ENCODE peak calls at places on chromosomes 5 and 9, in eight cellular contexts. N is sigmoid colon, G is stomach, L is A549, T is transverse colon, A is upper lobe of left lung, X is HepG2, D is suprapubic skin. J is an unnamed sample.

GRCh38 chr5:69444127-69444754 is 29.3 kb downstream of the MARVELD2 start:
- DNase-seq in N (no peak), G (peak), L (no peak), T (no peak), A (no peak), X (peak), D (no peak), J (no peak)

GRCh38 chr5:54302267-54302687 is 8.1 kb downstream of the ARL15 start:
- DNase-seq in N (no peak), G (no peak), L (no peak), T (no peak), A (no peak), X (no peak), D (no peak), J (no peak)

GRCh38 chr5:112917453-112918005 is 4.5 kb downstream of the REEP5 start:
- DNase-seq in N (no peak), G (no peak), L (peak), T (no peak), A (no peak), X (peak), D (no peak), J (no peak)

GRCh38 chr5:132557425-132557805 is 638 bp downstream of the RAD50 start:
- DNase-seq in N (peak), G (peak), L (peak), T (peak), A (no peak), X (peak), D (no peak), J (peak)

GRCh38 chr5:39022151-39022550 is 52.0 kb downstream of the RICTOR start:
- DNase-seq in N (no peak), G (no peak), L (no peak), T (no peak), A (no peak), X (no peak), D (no peak), J (no peak)

GRCh38 chr5:95960802-95961616 is 642 bp downstream of the ELL2 start:
- DNase-seq in N (peak), G (peak), L (peak), T (peak), A (peak), X (peak), D (peak), J (peak)

GRCh38 chr5:173890195-173890951 is 2.2 kb downstream of the CPEB4 start:
- DNase-seq in N (peak), G (no peak), L (peak), T (no peak), A (no peak), X (no peak), D (no peak), J (peak)

GRCh38 chr5:72556351-72557146 is 49.3 kb upstream of the ZNF366 start:
- DNase-seq in N (peak), G (peak), L (peak), T (peak), A (peak), X (peak), D (peak), J (peak)

GRCh38 chr5:42555797-42556196 is 132.6 kb downstream of the GHR start:
- DNase-seq in N (no peak), G (no peak), L (no peak), T (no peak), A (no peak), X (peak), D (no peak), J (no peak)

GRCh38 chr5:141560141-141560540 is 58.7 kb downstream of the DIAPH1 start:
- DNase-seq in N (no peak), G (no peak), L (no peak), T (no peak), A (no peak), X (no peak), D (no peak), J (no peak)

GRCh38 chr5:170913573-170913972 is 51.8 kb downstream of the RANBP17 start:
- DNase-seq in N (no peak), G (no peak), L (no peak), T (no peak), A (no peak), X (no peak), D (no peak), J (no peak)

GRCh38 chr9:101307524-101308213 is 77.1 kb downstream of the BAAT start:
- DNase-seq in N (no peak), G (no peak), L (no peak), T (no peak), A (no peak), X (no peak), D (no peak), J (no peak)

GRCh38 chr9:93875330-93875729 is 79.8 kb downstream of the BARX1 start:
- DNase-seq in N (no peak), G (no peak), L (no peak), T (no peak), A (no peak), X (no peak), D (no peak), J (no peak)

GRCh38 chr9:101737705-101738565 is 512 bp downstream of the GRIN3A start:
- DNase-seq in N (no peak), G (no peak), L (peak), T (no peak), A (peak), X (no peak), D (no peak), J (no peak)

GRCh38 chr5:141805874-141806273 is 72.3 kb downstream of the PCDH1 start:
- DNase-seq in N (peak), G (no peak), L (no peak), T (no peak), A (no peak), X (no peak), D (no peak), J (no peak)

GRCh38 chr9:38316166-38316765 is 76.2 kb upstream of the ALDH1B1 start:
- DNase-seq in N (no peak), G (no peak), L (no peak), T (no peak), A (no peak), X (no peak), D (no peak), J (no peak)

GRCh38 chr5:42057254-42057690 is 132.2 kb downstream of the FBXO4 start:
- DNase-seq in N (no peak), G (peak), L (peak), T (peak), A (no peak), X (peak), D (no peak), J (no peak)

GRCh38 chr9:110255417-110256141 is 728 bp downstream of the TXN start:
- DNase-seq in N (peak), G (peak), L (peak), T (peak), A (peak), X (peak), D (peak), J (peak)

GRCh38 chr5:132009706-132010405 is 1.6 kb downstream of the ACSL6 start:
- DNase-seq in N (peak), G (no peak), L (no peak), T (no peak), A (no peak), X (no peak), D (peak), J (no peak)

GRCh38 chr5:141369994-141370848 is at the start of gene PCDHGB3:
- DNase-seq in N (no peak), G (no peak), L (peak), T (peak), A (peak), X (no peak), D (no peak), J (no peak)

GRCh38 chr5:10167806-10168205 is 81.9 kb downstream of the ATPSCKMT start:
- DNase-seq in N (no peak), G (no peak), L (no peak), T (no peak), A (no peak), X (no peak), D (no peak), J (no peak)

GRCh38 chr5:123755587-123756324 is 243.8 kb downstream of the CSNK1G3 start:
- DNase-seq in N (no peak), G (no peak), L (peak), T (no peak), A (no peak), X (no peak), D (no peak), J (no peak)

GRCh38 chr5:123790226-123790625 is 278.2 kb downstream of the CSNK1G3 start:
- DNase-seq in N (no peak), G (no peak), L (no peak), T (no peak), A (no peak), X (no peak), D (no peak), J (no peak)

GRCh38 chr9:4225291-4226119 is 74.4 kb downstream of the GLIS3 start:
- DNase-seq in N (no peak), G (no peak), L (peak), T (no peak), A (no peak), X (no peak), D (no peak), J (no peak)

GRCh38 chr9:107711528-107711927 is 222.0 kb upstream of the KLF4 start:
- DNase-seq in N (no peak), G (no peak), L (peak), T (peak), A (no peak), X (no peak), D (peak), J (peak)

GRCh38 chr5:80798633-80799032 is 143.8 kb upstream of the DHFR start:
- DNase-seq in N (no peak), G (no peak), L (no peak), T (no peak), A (no peak), X (no peak), D (no peak), J (no peak)

GRCh38 chr5:143683459-143683858 is 128.5 kb upstream of the HMHB1 start:
- DNase-seq in N (no peak), G (no peak), L (peak), T (no peak), A (no peak), X (peak), D (no peak), J (no peak)

GRCh38 chr5:177124486-177124991 is 9.0 kb upstream of the NSD1 start:
- DNase-seq in N (no peak), G (no peak), L (no peak), T (no peak), A (no peak), X (no peak), D (no peak), J (no peak)
- TF ChIP-seq EP300 in N (no peak), G (no peak), L (no peak), T (no peak), A (no peak), X (no peak), D (no peak), J (no peak)

DNA sequence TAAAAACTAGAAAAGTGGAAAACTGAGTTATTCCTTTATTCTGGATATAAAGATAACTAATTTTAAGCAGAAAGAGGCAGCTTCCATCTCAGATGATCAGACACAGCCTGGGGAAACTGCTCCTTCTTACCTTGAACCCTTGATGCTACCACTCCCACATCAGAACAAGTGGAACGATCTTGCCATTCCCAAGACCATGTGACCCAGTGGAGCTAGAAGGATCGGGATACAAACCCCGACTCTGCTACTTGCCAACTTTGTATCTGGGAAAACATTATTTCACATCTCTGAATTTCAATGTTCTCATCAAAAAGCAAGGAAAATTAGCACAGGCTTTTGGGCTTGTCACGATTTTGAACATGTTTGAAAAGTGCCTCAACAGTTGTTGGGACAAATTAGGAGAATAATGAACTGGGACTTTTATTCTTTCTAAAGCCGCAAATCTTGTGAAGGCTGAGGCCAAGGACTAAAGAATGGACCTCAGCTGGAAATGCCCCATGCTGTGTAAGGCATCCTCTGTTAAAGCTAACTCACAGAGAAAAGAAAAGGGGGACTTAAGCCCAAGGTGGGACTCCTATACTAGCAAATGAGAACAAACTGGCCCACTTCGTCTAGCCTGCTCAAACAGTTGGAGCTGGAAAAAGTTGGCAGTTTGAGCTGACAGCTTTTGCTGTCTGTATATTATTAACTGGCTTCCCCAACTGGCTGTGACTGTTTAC is 552.4 kb downstream of the EFNA5 start:
- DNase-seq in N (no peak), G (no peak), L (no peak), T (no peak), A (no peak), X (no peak), D (no peak), J (no peak)
- TF ChIP-seq EP300 in N (no peak), G (no peak), L (no peak), T (no peak), A (no peak), X (no peak), D (no peak), J (no peak)

DNA sequence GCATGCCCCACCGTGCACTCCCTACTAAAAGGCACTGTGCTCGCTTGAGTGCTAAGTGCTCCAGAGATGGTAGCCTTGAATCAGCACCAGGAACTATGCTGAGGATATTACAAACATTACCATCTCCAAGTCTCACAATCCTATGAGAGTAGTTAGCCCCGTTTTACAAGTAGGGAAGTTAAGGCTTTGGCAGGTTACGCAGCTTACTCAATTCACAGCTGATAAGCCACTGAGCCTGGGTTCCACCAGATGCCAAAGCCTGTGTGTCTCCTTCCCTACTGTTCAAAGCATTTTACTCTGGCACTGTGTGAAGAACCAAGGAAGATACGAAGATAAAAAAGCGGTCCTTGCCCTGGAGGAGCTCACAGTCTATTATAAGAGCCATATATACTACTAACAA is 216.2 kb downstream of the EBF1 start:
- DNase-seq in N (no peak), G (no peak), L (no peak), T (no peak), A (no peak), X (no peak), D (no peak), J (no peak)
- TF ChIP-seq EP300 in N (no peak), G (no peak), L (no peak), T (no peak), A (no peak), X (no peak), D (no peak), J (no peak)

DNA sequence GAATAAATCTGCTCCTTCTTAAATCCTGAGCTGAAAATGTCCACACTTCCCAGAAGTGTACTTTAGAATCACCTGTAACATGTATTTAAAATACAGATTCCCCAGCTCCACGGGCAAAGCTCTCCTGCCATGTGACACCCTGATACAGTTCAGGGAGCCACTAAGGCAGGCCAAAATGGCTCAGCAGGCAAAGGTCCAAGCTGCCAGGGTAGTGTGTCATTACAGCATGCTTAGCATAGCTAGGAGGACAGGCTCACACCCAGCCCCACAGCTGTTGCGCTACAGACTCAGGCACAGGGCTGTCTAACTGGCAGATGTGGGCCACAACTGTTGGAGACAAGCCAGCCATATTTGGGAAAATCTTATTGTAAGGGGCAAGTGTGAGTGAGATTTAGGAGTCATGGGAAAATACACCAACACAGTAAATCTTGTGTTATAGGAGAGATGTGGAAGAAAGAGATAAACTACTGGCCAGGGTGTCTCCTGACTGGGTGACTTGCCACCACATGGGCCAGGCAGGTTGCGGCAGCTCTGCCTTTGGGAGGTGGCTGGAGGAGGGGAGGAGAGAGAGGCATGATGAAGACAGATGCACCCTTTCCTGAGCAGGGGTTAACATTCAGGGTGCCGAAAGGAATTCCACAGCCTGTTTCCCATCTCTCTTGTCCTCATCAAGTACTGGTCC is 73.1 kb downstream of the C9orf85 start:
- DNase-seq in N (no peak), G (no peak), L (no peak), T (peak), A (no peak), X (no peak), D (no peak), J (no peak)
- TF ChIP-seq EP300 in N (no peak), G (no peak), L (no peak), T (no peak), A (no peak), X (no peak), D (no peak), J (no peak)

DNA sequence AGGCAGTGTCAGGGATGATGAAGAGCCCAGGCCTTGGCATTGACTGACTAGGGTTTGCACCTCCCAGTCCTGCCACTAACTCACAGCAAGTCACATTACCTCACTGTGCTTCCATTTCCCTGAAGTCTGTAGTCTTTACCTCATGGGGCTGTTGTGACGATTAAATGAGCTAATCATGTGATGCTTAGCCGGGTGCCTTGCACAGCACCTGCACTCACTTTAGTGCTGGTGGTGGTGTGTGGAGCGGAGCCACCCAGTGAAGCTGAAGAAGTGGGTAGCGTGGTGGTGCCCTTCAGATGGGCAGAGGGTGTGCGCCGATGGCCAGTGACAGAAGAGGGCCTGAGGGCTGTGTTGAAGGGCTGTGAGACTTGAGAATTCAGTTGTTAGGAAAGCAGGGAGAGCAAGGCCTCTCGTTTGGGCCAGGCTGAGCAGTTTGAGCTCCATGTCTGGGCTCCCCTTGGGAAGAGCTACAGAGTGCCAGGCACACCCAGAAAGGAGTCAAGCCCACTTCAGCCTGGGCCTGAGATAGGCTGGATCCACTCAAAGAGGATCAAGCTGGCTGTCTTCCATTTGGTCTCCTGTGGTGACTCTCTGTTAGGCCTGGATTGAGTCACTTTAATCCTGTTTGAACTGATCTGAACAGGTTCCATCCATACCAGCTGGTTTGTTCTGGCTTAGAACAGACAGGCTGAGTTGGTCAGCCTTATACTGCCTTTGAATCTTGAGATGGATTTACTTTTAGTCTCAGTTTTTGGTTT is 42.5 kb downstream of the RALGPS1 start:
- DNase-seq in N (no peak), G (no peak), L (peak), T (no peak), A (no peak), X (no peak), D (no peak), J (no peak)
- TF ChIP-seq EP300 in N (no peak), G (no peak), L (no peak), T (no peak), A (no peak), X (no peak), D (no peak), J (no peak)